ENCODE peak calls at places on chromosomes 3 and 15, in six cellular contexts. P, C, F, L, E and M are unnamed samples.

GRCh38 chr3:39548282-39548681 is 80.8 kb downstream of the MOBP start:
- DNase-seq in E (no peak), C (no peak), F (no peak), L (no peak), P (no peak), M (no peak)

GRCh38 chr3:100316656-100317069 is 17.9 kb upstream of the NIT2 start:
- DNase-seq in P (peak; percentile 36), C (peak; percentile 76), L (peak; percentile 77), E (peak; percentile 45), F (peak; percentile 46), M (peak; percentile 64)

GRCh38 chr3:151724846-151725562 is 8.7 kb upstream of the AADACL2 start:
- DNase-seq in L (peak; percentile 3), P (no peak), E (no peak), F (no peak), C (no peak), M (no peak)

GRCh38 chr15:36632196-36632595 is 52.8 kb downstream of the CDIN1 start:
- DNase-seq in C (peak; percentile 78), F (peak; percentile 54), L (peak; percentile 81), E (no peak), P (no peak), M (no peak)

GRCh38 chr15:38696120-38696727 is 131.6 kb upstream of the RASGRP1 start:
- DNase-seq in L (peak; percentile 24), P (no peak), E (no peak), C (peak; percentile 73), F (no peak), M (peak; percentile 93)

GRCh38 chr3:11651900-11652299 is 8.2 kb upstream of the VGLL4 start:
- DNase-seq in P (peak; percentile 36), C (peak; percentile 60), F (peak; percentile 21), E (peak; percentile 43), L (peak; percentile 70), M (peak; percentile 39)

GRCh38 chr3:174125267-174125844 is 727.8 kb downstream of the NLGN1 start:
- DNase-seq in L (peak; percentile 71), C (peak; percentile 59), F (peak; percentile 31), E (peak; percentile 39), P (peak; percentile 59), M (peak; percentile 47)

GRCh38 chr3:53224536-53224935 is 31.3 kb downstream of the TKT start:
- DNase-seq in E (no peak), L (no peak), F (no peak), C (no peak), P (no peak), M (no peak)

GRCh38 chr3:27677554-27677953 is 44.6 kb downstream of the EOMES start:
- DNase-seq in F (peak; percentile 2), E (no peak), L (peak; percentile 90), P (no peak), C (peak; percentile 97), M (no peak)

GRCh38 chr15:66720206-66721010 is 18.4 kb downstream of the SMAD6 start:
- DNase-seq in F (no peak), C (peak; percentile 97), L (peak; percentile 76), P (no peak), E (no peak), M (no peak)
- TF ChIP-seq EZH2phosphoT487 in F (no peak), C (no peak), L (no peak), P (no peak), E (no peak), M (no peak)

DNA sequence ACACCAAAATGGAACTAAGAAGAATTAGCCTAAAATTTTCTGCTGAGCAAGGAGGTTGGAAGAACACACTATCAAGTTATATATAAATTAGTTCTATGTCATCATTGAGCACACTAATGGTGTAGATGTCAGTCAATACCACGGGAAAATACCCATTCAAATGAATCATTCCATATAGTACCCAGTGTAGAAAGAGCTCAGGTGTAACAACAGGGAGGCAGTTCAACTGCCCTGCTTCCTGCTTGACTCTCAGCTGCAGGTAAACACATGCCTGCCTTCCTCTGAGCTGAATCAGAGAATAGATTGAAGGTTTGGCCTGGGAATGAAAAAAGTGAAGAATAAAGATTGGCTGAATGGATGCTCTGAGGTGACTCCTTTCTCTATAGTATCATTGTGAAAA is 1088.0 kb downstream of the AGBL1 start:
- DNase-seq in C (no peak), F (no peak), E (no peak), L (peak; percentile 31), P (no peak), M (no peak)
- H3K9me3 ChIP-seq in C (no peaks in the 10 kb centered on the region), F (peaks cover 6% of the 10 kb centered on the region), E (no peaks in the 10 kb centered on the region), L (no peaks in the 10 kb centered on the region), P (no peaks in the 10 kb centered on the region), M (no peaks in the 10 kb centered on the region)

GRCh38 chr3:126158016-126158911 is 22.1 kb downstream of the ALDH1L1 start:
- DNase-seq in L (no peak), P (no peak), F (no peak), E (no peak), C (no peak), M (no peak)
- H3K9ac ChIP-seq in L (no peak overlapping the region), P (no peak overlapping the region), F (no peak overlapping the region), E (no peak overlapping the region), C (no peak overlapping the region), M (no peak overlapping the region)

GRCh38 chr3:58556761-58557181 is 19.8 kb upstream of the ACOX2 start:
- DNase-seq in L (no peak), P (no peak), E (peak; percentile 41), F (no peak), C (no peak), M (no peak)

GRCh38 chr3:58557496-58557895 is 19.7 kb downstream of the FAM107A start:
- DNase-seq in C (no peak), E (no peak), F (no peak), L (no peak), P (no peak), M (no peak)

GRCh38 chr3:58562498-58562897 is 14.7 kb downstream of the FAM107A start:
- DNase-seq in C (no peak), L (no peak), E (no peak), P (no peak), F (no peak), M (no peak)

GRCh38 chr3:58560771-58561311 is 16.4 kb downstream of the FAM107A start:
- DNase-seq in E (no peak), F (no peak), C (peak; percentile 92), L (peak; percentile 94), P (peak; percentile 88), M (no peak)

GRCh38 chr3:58559586-58559985 is 17.6 kb downstream of the FAM107A start:
- DNase-seq in C (no peak), L (no peak), F (no peak), E (no peak), P (no peak), M (no peak)
- TF ChIP-seq EZH2phosphoT487 in C (no peak), L (no peak), F (no peak), E (no peak), P (no peak), M (no peak)

GRCh38 chr15:100191161-100191560 is 150.6 kb downstream of the ADAMTS17 start:
- DNase-seq in C (no peak), E (no peak), P (no peak), L (no peak), F (no peak), M (no peak)

GRCh38 chr15:100187677-100188076 is 154.1 kb downstream of the ADAMTS17 start:
- DNase-seq in L (no peak), P (no peak), C (no peak), E (no peak), F (no peak), M (no peak)

GRCh38 chr15:100189849-100190248 is 151.9 kb downstream of the ADAMTS17 start:
- DNase-seq in P (no peak), F (no peak), L (peak; percentile 5), E (no peak), C (no peak), M (no peak)

GRCh38 chr15:100190675-100191074 is 151.1 kb downstream of the ADAMTS17 start:
- DNase-seq in C (no peak), E (no peak), L (no peak), P (no peak), F (no peak), M (no peak)

GRCh38 chr15:100189319-100189718 is 152.5 kb downstream of the ADAMTS17 start:
- DNase-seq in L (no peak), F (no peak), E (no peak), C (no peak), P (no peak), M (no peak)
- H3K9me3 ChIP-seq in L (no peaks in the 10 kb centered on the region), F (no peaks in the 10 kb centered on the region), E (no peaks in the 10 kb centered on the region), C (no peaks in the 10 kb centered on the region), P (no peaks in the 10 kb centered on the region), M (no peaks in the 10 kb centered on the region)